ENCODE peak calls at places on chromosomes 4 and X, in eight cellular contexts. T is right lobe of liver, G is heart left ventricle, P is spleen, O is A549, F is suprapubic skin, J is lower leg skin, X is ovary. A is an unnamed sample.

GRCh38 chr4:15895517-15895916 is 43.0 kb downstream of the FGFBP1 start:
- DNase-seq in J (no peak), G (no peak), X (no peak), F (no peak), O (no peak), P (no peak), T (no peak), A (no peak)

GRCh38 chrX:106902684-106903083 is 457 bp downstream of the RIPPLY1 start:
- DNase-seq in X (no peak), F (no peak), T (no peak), O (no peak), J (no peak), G (no peak), P (no peak), A (no peak)

GRCh38 chr4:75702919-75703411 is 21.4 kb upstream of the USO1 start:
- DNase-seq in T (no peak), P (no peak), X (no peak), O (peak), F (no peak), G (no peak), J (peak), A (no peak)

GRCh38 chr4:105936901-105937300 is 41.6 kb downstream of the NPNT start:
- DNase-seq in O (no peak), P (no peak), X (no peak), J (no peak), T (no peak), F (no peak), G (no peak), A (no peak)

GRCh38 chr4:40417941-40418340 is 82.8 kb downstream of the CHRNA9 start:
- DNase-seq in T (no peak), O (no peak), G (no peak), X (no peak), F (no peak), J (no peak), P (no peak), A (no peak)

GRCh38 chrX:12814434-12814833 is 23.2 kb downstream of the PRPS2 start:
- DNase-seq in J (no peak), G (peak), P (no peak), F (no peak), O (peak), T (no peak), X (no peak), A (peak)

GRCh38 chrX:11886745-11887144 is 128.7 kb downstream of the MSL3 start:
- DNase-seq in J (no peak), F (no peak), T (no peak), O (peak), P (no peak), G (no peak), X (no peak), A (no peak)

GRCh38 chrX:47093248-47093647 is 15.0 kb downstream of the RGN start:
- DNase-seq in X (no peak), G (no peak), O (peak), P (no peak), F (no peak), J (no peak), T (no peak), A (peak)

GRCh38 chrX:136725446-136726104 is 55.2 kb downstream of the ARHGEF6 start:
- DNase-seq in X (no peak), J (no peak), G (no peak), F (no peak), O (no peak), T (no peak), P (no peak), A (no peak)

GRCh38 chr4:13495753-13496152 is 11.6 kb upstream of the RAB28 start:
- DNase-seq in J (no peak), O (no peak), P (no peak), T (no peak), F (no peak), G (no peak), X (no peak), A (no peak)

GRCh38 chr4:13849778-13850177 is 222.3 kb upstream of the BOD1L1 start:
- DNase-seq in F (no peak), G (no peak), P (no peak), J (no peak), T (no peak), X (no peak), O (no peak), A (no peak)

GRCh38 chrX:132468454-132468853 is 20.4 kb downstream of the MBNL3 start:
- DNase-seq in T (no peak), X (no peak), F (no peak), J (no peak), G (no peak), P (no peak), O (no peak), A (no peak)

GRCh38 chrX:132467029-132467428 is 21.8 kb downstream of the MBNL3 start:
- DNase-seq in T (no peak), G (no peak), J (no peak), X (no peak), F (no peak), O (no peak), P (no peak), A (no peak)

GRCh38 chrX:132461886-132462285 is 27.0 kb downstream of the MBNL3 start:
- DNase-seq in X (no peak), F (no peak), O (no peak), T (no peak), G (no peak), J (no peak), P (no peak), A (no peak)

DNA sequence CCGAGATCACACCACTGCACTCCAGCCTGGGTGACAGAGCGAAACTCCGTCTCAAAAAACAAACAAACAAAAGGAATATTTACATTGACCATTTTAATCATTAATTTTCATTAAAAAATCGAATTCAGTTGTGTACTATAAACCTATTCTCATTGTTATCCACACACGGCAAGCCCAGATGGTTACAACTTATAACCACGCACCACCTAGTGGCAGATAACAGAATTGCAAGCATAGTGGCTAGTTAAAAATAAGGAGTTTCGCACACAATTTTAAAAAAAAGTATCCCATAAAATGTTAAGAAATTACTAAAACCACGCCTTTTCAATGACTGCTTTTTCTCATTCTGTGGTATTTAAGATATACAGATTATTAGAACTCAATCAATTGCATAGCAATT is 25.4 kb downstream of the MBNL3 start:
- DNase-seq in J (no peak), G (no peak), T (no peak), F (no peak), X (no peak), O (peak), P (no peak), A (peak)
- TF ChIP-seq POLR2A in J (no peak), G (no peak), T (no peak), F (no peak), X (no peak), O (no peak), P (no peak), A (no peak)

DNA sequence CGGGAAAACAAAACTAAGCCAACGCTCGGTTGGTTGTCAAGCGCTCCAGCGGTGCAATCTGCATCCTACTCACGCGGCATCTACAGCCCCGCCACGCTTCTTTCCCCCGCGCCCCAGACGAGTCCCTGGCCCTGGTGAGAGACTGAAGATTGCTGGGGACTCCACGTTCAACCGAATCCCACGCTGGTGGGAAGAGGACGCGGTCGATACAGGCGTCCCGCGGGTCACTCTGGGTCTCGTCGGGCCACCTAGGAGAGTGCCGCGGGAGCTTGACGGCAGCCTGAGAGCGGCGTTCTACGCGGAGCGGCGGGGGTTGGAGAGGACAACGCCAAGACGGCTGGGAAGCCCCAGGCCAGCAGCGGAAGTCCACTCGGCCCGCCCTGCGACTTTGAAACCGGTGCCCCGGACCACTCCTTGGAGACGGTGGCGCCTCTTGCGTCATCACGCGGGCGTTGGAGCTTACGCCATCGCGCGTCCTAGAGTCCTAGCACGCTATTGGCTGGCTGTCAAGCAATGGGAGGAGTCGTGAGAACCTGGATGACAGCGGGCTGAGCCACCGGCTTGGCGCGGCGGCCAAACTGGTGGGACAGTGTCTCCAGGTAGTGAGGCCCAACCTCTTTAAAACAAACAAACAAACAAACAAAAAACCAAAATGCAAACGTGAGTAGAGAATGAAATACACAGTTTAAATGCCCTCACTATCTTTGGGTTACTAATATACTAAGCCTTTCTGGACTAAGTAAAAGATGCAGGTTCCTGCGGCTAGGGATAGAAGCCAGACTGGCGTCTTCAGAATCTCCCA is at the start of gene SCLT1:
- DNase-seq in G (peak), X (peak), O (peak), P (peak), F (peak), T (peak), J (peak), A (peak)
- TF ChIP-seq POLR2A in G (peak), X (peak), O (peak), P (no peak), F (peak), T (peak), J (no peak), A (peak)

DNA sequence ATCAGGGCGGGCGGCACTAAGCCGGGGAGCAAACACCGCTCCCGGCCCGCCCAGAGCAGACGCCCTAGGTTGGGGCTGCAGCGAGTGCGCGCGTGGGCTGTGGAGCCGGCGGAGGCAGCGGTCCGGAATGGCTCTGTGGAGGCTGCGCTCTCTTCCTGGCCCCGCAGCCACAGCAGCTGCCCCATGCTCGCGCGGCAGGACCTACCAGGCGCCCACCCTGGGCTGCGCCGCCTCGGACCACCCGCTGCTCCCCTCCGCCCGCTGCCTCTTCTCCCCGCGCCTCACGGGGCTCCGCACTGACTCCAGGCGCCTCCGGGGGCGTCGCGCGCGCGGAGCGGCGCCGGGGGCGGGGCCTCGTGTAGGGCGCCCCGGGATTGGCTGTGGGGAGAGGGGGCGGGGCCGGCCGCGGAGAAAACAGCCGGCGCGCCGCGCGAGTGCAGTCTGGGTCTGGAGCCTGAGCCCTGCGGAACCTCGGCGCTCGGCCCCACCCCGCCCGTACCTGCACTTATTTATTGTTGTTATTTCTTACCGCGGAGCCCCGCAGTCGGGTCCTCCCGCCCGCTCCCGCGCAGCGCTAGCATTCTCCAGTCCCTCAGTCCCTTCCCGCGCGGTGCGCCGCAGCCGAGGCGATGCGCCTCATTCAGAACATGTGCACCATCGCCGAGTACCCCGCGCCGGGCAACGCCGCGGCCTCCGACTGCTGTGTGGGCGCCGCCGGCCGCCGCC is at the start of gene RASL11B:
- DNase-seq in T (peak), F (peak), X (peak), J (peak), O (peak), P (peak), G (peak), A (peak)
- TF ChIP-seq POLR2A in T (peak), F (peak), X (peak), J (no peak), O (peak), P (no peak), G (peak), A (no peak)

DNA sequence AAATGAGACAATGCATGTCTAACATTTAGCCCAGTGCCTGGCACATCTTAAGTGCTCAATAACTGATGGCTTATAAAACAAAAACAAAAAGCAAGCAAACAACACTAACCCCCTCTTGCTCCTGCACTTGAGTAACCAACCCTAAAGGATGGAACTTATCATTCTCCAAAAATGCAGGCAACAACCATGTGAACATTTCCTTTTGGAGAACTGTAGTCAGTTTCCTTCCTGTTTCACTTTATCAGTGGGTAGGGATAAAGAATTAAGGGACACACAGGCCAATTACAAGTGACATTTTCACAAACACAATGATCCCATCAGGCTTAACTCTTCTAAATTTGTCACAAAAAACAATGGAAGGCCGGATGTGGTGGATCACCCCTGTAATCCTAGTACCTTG is 30.4 kb downstream of the RPS3A start:
- DNase-seq in F (no peak), J (no peak), T (no peak), P (no peak), X (no peak), G (no peak), O (no peak), A (no peak)
- TF ChIP-seq POLR2A in F (no peak), J (no peak), T (no peak), P (no peak), X (no peak), G (no peak), O (no peak), A (no peak)

GRCh38 chr4:112752510-112752909 is 115.6 kb downstream of the LARP7 start:
- DNase-seq in F (no peak), P (no peak), X (no peak), T (no peak), O (no peak), G (no peak), J (no peak), A (no peak)

GRCh38 chr4:112752061-112752460 is 115.1 kb downstream of the LARP7 start:
- DNase-seq in O (no peak), T (no peak), X (no peak), F (no peak), P (no peak), J (no peak), G (no peak), A (no peak)

GRCh38 chr4:112753333-112753732 is 116.4 kb downstream of the LARP7 start:
- DNase-seq in T (no peak), G (no peak), F (no peak), X (no peak), P (no peak), O (no peak), J (no peak), A (no peak)

GRCh38 chr4:112748352-112748900 is 111.5 kb downstream of the LARP7 start:
- DNase-seq in F (no peak), J (no peak), X (no peak), P (no peak), G (no peak), O (no peak), T (no peak), A (no peak)

DNA sequence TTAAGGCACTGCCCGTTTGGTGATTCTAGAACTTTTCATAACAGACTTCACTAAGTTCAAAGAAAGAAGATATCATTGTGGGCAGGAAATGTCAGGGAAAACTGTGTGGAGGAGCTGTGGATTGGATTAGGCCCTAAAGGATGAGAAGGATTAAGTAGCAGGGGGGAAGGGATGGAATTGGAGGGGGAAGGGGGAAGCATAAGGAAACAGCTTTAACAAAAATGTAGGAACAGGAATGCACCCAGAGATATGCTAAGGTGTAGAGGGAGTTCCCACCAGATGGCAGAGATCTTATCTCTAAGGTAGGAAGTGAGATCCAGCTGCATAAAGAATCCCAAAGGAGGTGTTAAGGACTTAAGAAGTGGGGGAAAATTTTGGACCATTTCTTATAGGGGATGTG is 114.5 kb downstream of the LARP7 start:
- DNase-seq in J (no peak), G (no peak), O (no peak), P (no peak), F (no peak), X (no peak), T (no peak), A (no peak)
- TF ChIP-seq POLR2A in J (no peak), G (no peak), O (no peak), P (no peak), F (no peak), X (no peak), T (no peak), A (no peak)

DNA sequence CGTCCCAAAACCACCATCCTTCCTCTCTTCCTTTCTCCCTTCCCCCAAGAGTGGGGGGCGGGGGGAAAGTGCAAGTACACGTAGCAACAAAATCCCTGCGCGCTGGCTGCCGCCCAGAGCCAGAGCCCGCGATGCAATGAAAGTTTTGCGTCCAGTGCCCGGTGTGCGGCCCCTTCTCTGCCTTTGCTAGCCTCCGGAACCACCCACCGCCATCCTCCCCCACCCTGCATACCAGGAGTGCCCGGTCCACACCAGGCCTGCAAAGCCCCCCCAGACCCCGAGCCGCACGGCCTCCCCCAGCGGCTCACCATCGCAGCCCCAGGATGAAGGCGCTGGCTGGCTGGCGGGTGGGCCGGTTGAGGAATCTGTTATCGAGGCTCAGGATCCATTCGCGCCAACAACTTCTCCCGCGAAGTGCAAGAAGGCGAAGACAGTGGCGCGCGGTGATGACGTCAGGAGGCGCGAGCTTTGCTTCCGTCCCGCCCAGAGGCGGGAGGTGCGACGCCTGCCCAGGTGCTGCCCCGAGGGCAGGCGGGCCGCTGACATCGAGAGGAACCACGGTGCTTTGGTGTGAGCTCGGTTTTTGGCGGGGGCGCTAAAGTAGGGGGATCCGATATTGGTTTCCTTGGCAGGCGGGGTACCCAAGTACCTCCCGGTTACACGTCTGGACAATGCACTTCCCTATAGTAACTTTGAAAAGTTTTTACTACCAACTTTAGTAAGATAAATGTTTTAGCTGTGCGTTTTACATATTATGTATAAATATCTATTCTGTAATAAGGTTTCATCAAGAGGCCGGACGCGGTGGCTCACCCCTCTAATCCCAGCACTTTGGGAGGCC is at the start of gene RFC1:
- DNase-seq in O (peak), T (peak), P (peak), J (peak), F (peak), G (peak), X (peak), A (peak)
- TF ChIP-seq POLR2A in O (peak), T (peak), P (no peak), J (no peak), F (peak), G (no peak), X (peak), A (peak)

DNA sequence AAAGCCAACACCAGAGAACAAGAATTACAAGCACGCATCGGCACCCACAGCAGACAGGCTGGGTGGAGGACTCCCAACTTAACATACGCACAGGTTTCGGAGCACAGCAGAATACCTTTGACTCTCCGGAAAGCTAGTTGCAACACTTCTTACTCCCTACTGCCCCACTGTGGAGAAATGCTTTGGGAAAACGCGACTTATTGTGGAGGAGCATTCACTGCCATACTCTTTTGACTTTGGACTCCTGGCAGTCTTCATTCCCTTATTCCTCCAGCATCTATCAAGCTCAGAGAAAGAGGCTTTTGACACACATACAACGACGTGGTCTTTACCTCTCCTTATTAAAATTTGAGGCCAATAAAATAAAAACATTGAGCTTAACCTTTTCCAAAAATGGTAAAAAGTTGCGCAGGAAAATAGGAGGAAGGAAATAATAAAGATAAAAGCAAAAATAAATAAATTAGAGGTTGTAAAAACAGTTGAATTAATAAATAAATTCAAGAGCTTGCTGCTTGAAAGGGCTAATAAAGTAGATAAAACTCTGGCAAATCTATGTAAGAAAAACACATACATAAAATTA is 41.4 kb upstream of the GPC3 start:
- DNase-seq in O (peak), P (no peak), X (peak), J (no peak), F (peak), G (peak), T (no peak), A (peak)
- TF ChIP-seq POLR2A in O (no peak), P (no peak), X (no peak), J (no peak), F (no peak), G (no peak), T (no peak), A (no peak)

GRCh38 chrX:101642086-101642485 is 17.6 kb downstream of the ARMCX2 start:
- DNase-seq in P (no peak), J (no peak), X (no peak), F (no peak), G (no peak), O (no peak), T (no peak), A (peak)
- TF ChIP-seq POLR2A in P (no peak), J (no peak), X (no peak), F (no peak), G (no peak), O (no peak), T (no peak), A (no peak)